ENCODE peak calls at places on chromosomes 12 and 14, in seven cellular contexts. One of them, this sample, is unnamed.

GRCh38 chr12:103986823-103987222 is 21.2 kb downstream of the TDG start:
- DNase-seq in C1 segment of cervical spinal cord: no peak
- DNase-seq in NCI-H524 treated with DMSO at 0.1 percent for 48 hours: no peak
- DNase-seq in CD8-positive, alpha-beta memory T cell: no peak
- DNase-seq in activated gamma-delta T cell: no peak
- DNase-seq in GM04503: peak
- DNase-seq in left cardiac atrium: no peak
- DNase-seq in this sample: no peak

GRCh38 chr12:12562016-12562483 is 613 bp downstream of the DUSP16 start:
- DNase-seq in C1 segment of cervical spinal cord: no peak
- DNase-seq in NCI-H524 treated with DMSO at 0.1 percent for 48 hours: no peak
- DNase-seq in CD8-positive, alpha-beta memory T cell: peak
- DNase-seq in activated gamma-delta T cell: peak
- DNase-seq in GM04503: no peak
- DNase-seq in left cardiac atrium: peak
- DNase-seq in this sample: peak

GRCh38 chr12:52513736-52514135 is 6.5 kb downstream of the KRT5 start:
- DNase-seq in C1 segment of cervical spinal cord: no peak
- DNase-seq in NCI-H524 treated with DMSO at 0.1 percent for 48 hours: no peak
- DNase-seq in CD8-positive, alpha-beta memory T cell: no peak
- DNase-seq in activated gamma-delta T cell: no peak
- DNase-seq in GM04503: no peak
- DNase-seq in left cardiac atrium: no peak
- DNase-seq in this sample: no peak

GRCh38 chr12:115846516-115846915 is 431.0 kb downstream of the MED13L start:
- DNase-seq in C1 segment of cervical spinal cord: no peak
- DNase-seq in NCI-H524 treated with DMSO at 0.1 percent for 48 hours: no peak
- DNase-seq in CD8-positive, alpha-beta memory T cell: no peak
- DNase-seq in activated gamma-delta T cell: no peak
- DNase-seq in GM04503: no peak
- DNase-seq in left cardiac atrium: no peak
- DNase-seq in this sample: no peak

GRCh38 chr12:116520225-116520624 is 39.0 kb upstream of the MAP1LC3B2 start:
- DNase-seq in C1 segment of cervical spinal cord: no peak
- DNase-seq in NCI-H524 treated with DMSO at 0.1 percent for 48 hours: no peak
- DNase-seq in CD8-positive, alpha-beta memory T cell: no peak
- DNase-seq in activated gamma-delta T cell: no peak
- DNase-seq in GM04503: no peak
- DNase-seq in left cardiac atrium: no peak
- DNase-seq in this sample: no peak

GRCh38 chr12:92363295-92364146 is 217.9 kb upstream of the BTG1 start:
- DNase-seq in C1 segment of cervical spinal cord: no peak
- DNase-seq in NCI-H524 treated with DMSO at 0.1 percent for 48 hours: peak
- DNase-seq in CD8-positive, alpha-beta memory T cell: peak
- DNase-seq in activated gamma-delta T cell: no peak
- DNase-seq in GM04503: no peak
- DNase-seq in left cardiac atrium: peak
- DNase-seq in this sample: no peak

GRCh38 chr12:112906712-112907414 is at the start of gene OAS1:
- DNase-seq in C1 segment of cervical spinal cord: no peak
- DNase-seq in NCI-H524 treated with DMSO at 0.1 percent for 48 hours: no peak
- DNase-seq in CD8-positive, alpha-beta memory T cell: peak
- DNase-seq in activated gamma-delta T cell: no peak
- DNase-seq in GM04503: peak
- DNase-seq in left cardiac atrium: no peak
- DNase-seq in this sample: no peak

GRCh38 chr12:11941601-11942360 is 129.0 kb upstream of the BCL2L14 start:
- DNase-seq in C1 segment of cervical spinal cord: no peak
- DNase-seq in NCI-H524 treated with DMSO at 0.1 percent for 48 hours: peak
- DNase-seq in CD8-positive, alpha-beta memory T cell: no peak
- DNase-seq in activated gamma-delta T cell: no peak
- DNase-seq in GM04503: peak
- DNase-seq in left cardiac atrium: no peak
- DNase-seq in this sample: no peak

GRCh38 chr12:27431185-27431584 is 15.4 kb upstream of the SMCO2 start:
- DNase-seq in C1 segment of cervical spinal cord: no peak
- DNase-seq in NCI-H524 treated with DMSO at 0.1 percent for 48 hours: no peak
- DNase-seq in CD8-positive, alpha-beta memory T cell: no peak
- DNase-seq in activated gamma-delta T cell: no peak
- DNase-seq in GM04503: no peak
- DNase-seq in left cardiac atrium: no peak
- DNase-seq in this sample: no peak

GRCh38 chr12:78966062-78966461 is 101.5 kb downstream of the SYT1 start:
- DNase-seq in C1 segment of cervical spinal cord: no peak
- DNase-seq in NCI-H524 treated with DMSO at 0.1 percent for 48 hours: no peak
- DNase-seq in CD8-positive, alpha-beta memory T cell: no peak
- DNase-seq in activated gamma-delta T cell: no peak
- DNase-seq in GM04503: no peak
- DNase-seq in left cardiac atrium: no peak
- DNase-seq in this sample: no peak

GRCh38 chr12:65209655-65210043 is 40.3 kb downstream of the LEMD3 start:
- DNase-seq in C1 segment of cervical spinal cord: no peak
- DNase-seq in NCI-H524 treated with DMSO at 0.1 percent for 48 hours: no peak
- DNase-seq in CD8-positive, alpha-beta memory T cell: no peak
- DNase-seq in activated gamma-delta T cell: no peak
- DNase-seq in GM04503: no peak
- DNase-seq in left cardiac atrium: no peak
- DNase-seq in this sample: no peak

GRCh38 chr14:59428581-59429012 is 36.6 kb downstream of the GPR135 start:
- DNase-seq in C1 segment of cervical spinal cord: no peak
- DNase-seq in NCI-H524 treated with DMSO at 0.1 percent for 48 hours: no peak
- DNase-seq in CD8-positive, alpha-beta memory T cell: no peak
- DNase-seq in activated gamma-delta T cell: no peak
- DNase-seq in GM04503: no peak
- DNase-seq in left cardiac atrium: no peak
- DNase-seq in this sample: no peak

GRCh38 chr14:51490205-51490604 is 161.5 kb upstream of the FRMD6 start:
- DNase-seq in C1 segment of cervical spinal cord: no peak
- DNase-seq in NCI-H524 treated with DMSO at 0.1 percent for 48 hours: no peak
- DNase-seq in CD8-positive, alpha-beta memory T cell: no peak
- DNase-seq in activated gamma-delta T cell: no peak
- DNase-seq in GM04503: peak
- DNase-seq in left cardiac atrium: no peak
- DNase-seq in this sample: no peak

GRCh38 chr14:64279719-64280668 is 14.2 kb downstream of the ESR2 start:
- DNase-seq in C1 segment of cervical spinal cord: no peak
- DNase-seq in NCI-H524 treated with DMSO at 0.1 percent for 48 hours: no peak
- DNase-seq in CD8-positive, alpha-beta memory T cell: no peak
- DNase-seq in activated gamma-delta T cell: no peak
- DNase-seq in GM04503: no peak
- DNase-seq in left cardiac atrium: no peak
- DNase-seq in this sample: no peak

GRCh38 chr12:64716839-64717455 is 42.3 kb downstream of the GNS start:
- DNase-seq in C1 segment of cervical spinal cord: no peak
- DNase-seq in NCI-H524 treated with DMSO at 0.1 percent for 48 hours: no peak
- DNase-seq in CD8-positive, alpha-beta memory T cell: no peak
- DNase-seq in activated gamma-delta T cell: no peak
- DNase-seq in GM04503: no peak
- DNase-seq in left cardiac atrium: no peak
- DNase-seq in this sample: no peak

GRCh38 chr12:120428597-120429206 is 9.2 kb upstream of the COX6A1 start:
- DNase-seq in C1 segment of cervical spinal cord: no peak
- DNase-seq in NCI-H524 treated with DMSO at 0.1 percent for 48 hours: no peak
- DNase-seq in CD8-positive, alpha-beta memory T cell: no peak
- DNase-seq in activated gamma-delta T cell: no peak
- DNase-seq in GM04503: no peak
- DNase-seq in left cardiac atrium: no peak
- DNase-seq in this sample: peak

GRCh38 chr12:6540181-6540877 is 6.0 kb downstream of the GAPDH start:
- DNase-seq in C1 segment of cervical spinal cord: no peak
- DNase-seq in NCI-H524 treated with DMSO at 0.1 percent for 48 hours: peak
- DNase-seq in CD8-positive, alpha-beta memory T cell: peak
- DNase-seq in activated gamma-delta T cell: peak
- DNase-seq in GM04503: peak
- DNase-seq in left cardiac atrium: peak
- DNase-seq in this sample: peak

GRCh38 chr12:4145990-4146859 is 127.3 kb upstream of the CCND2 start:
- DNase-seq in C1 segment of cervical spinal cord: no peak
- DNase-seq in NCI-H524 treated with DMSO at 0.1 percent for 48 hours: no peak
- DNase-seq in CD8-positive, alpha-beta memory T cell: no peak
- DNase-seq in activated gamma-delta T cell: no peak
- DNase-seq in GM04503: no peak
- DNase-seq in left cardiac atrium: no peak
- DNase-seq in this sample: no peak

GRCh38 chr12:32005496-32006125 is 46.4 kb downstream of the RESF1 start:
- DNase-seq in C1 segment of cervical spinal cord: no peak
- DNase-seq in NCI-H524 treated with DMSO at 0.1 percent for 48 hours: no peak
- DNase-seq in CD8-positive, alpha-beta memory T cell: no peak
- DNase-seq in activated gamma-delta T cell: no peak
- DNase-seq in GM04503: no peak
- DNase-seq in left cardiac atrium: no peak
- DNase-seq in this sample: no peak

GRCh38 chr12:115648463-115648862 is 629.0 kb downstream of the MED13L start:
- DNase-seq in C1 segment of cervical spinal cord: no peak
- DNase-seq in NCI-H524 treated with DMSO at 0.1 percent for 48 hours: no peak
- DNase-seq in CD8-positive, alpha-beta memory T cell: no peak
- DNase-seq in activated gamma-delta T cell: no peak
- DNase-seq in GM04503: no peak
- DNase-seq in left cardiac atrium: no peak
- DNase-seq in this sample: no peak

GRCh38 chr12:3869448-3869847 is 3.8 kb downstream of the PARP11 start:
- DNase-seq in C1 segment of cervical spinal cord: no peak
- DNase-seq in NCI-H524 treated with DMSO at 0.1 percent for 48 hours: no peak
- DNase-seq in CD8-positive, alpha-beta memory T cell: no peak
- DNase-seq in activated gamma-delta T cell: no peak
- DNase-seq in GM04503: no peak
- DNase-seq in left cardiac atrium: no peak
- DNase-seq in this sample: no peak

GRCh38 chr14:71183856-71184255 is 276.6 kb downstream of the PCNX1 start:
- DNase-seq in C1 segment of cervical spinal cord: no peak
- DNase-seq in NCI-H524 treated with DMSO at 0.1 percent for 48 hours: peak
- DNase-seq in CD8-positive, alpha-beta memory T cell: no peak
- DNase-seq in activated gamma-delta T cell: no peak
- DNase-seq in GM04503: no peak
- DNase-seq in left cardiac atrium: no peak
- DNase-seq in this sample: no peak

GRCh38 chr12:70994217-70994788 is 73.8 kb upstream of the PTPRR start:
- DNase-seq in C1 segment of cervical spinal cord: no peak
- DNase-seq in NCI-H524 treated with DMSO at 0.1 percent for 48 hours: no peak
- DNase-seq in CD8-positive, alpha-beta memory T cell: no peak
- DNase-seq in activated gamma-delta T cell: no peak
- DNase-seq in GM04503: peak
- DNase-seq in left cardiac atrium: no peak
- DNase-seq in this sample: no peak

GRCh38 chr12:123064885-123065619 is 84.6 kb downstream of the ARL6IP4 start:
- DNase-seq in C1 segment of cervical spinal cord: no peak
- DNase-seq in NCI-H524 treated with DMSO at 0.1 percent for 48 hours: no peak
- DNase-seq in CD8-positive, alpha-beta memory T cell: no peak
- DNase-seq in activated gamma-delta T cell: no peak
- DNase-seq in GM04503: no peak
- DNase-seq in left cardiac atrium: peak
- DNase-seq in this sample: no peak

GRCh38 chr12:132429122-132429931 is 60.6 kb upstream of the FBRSL1 start:
- DNase-seq in C1 segment of cervical spinal cord: no peak
- DNase-seq in NCI-H524 treated with DMSO at 0.1 percent for 48 hours: peak
- DNase-seq in CD8-positive, alpha-beta memory T cell: no peak
- DNase-seq in activated gamma-delta T cell: no peak
- DNase-seq in GM04503: no peak
- DNase-seq in left cardiac atrium: no peak
- DNase-seq in this sample: no peak

GRCh38 chr14:26601856-26602255 is 4.0 kb upstream of the NOVA1 start:
- DNase-seq in C1 segment of cervical spinal cord: no peak
- DNase-seq in NCI-H524 treated with DMSO at 0.1 percent for 48 hours: no peak
- DNase-seq in CD8-positive, alpha-beta memory T cell: no peak
- DNase-seq in activated gamma-delta T cell: no peak
- DNase-seq in GM04503: no peak
- DNase-seq in left cardiac atrium: no peak
- DNase-seq in this sample: no peak

GRCh38 chr12:80632835-80633234 is 74.6 kb upstream of the MYF6 start:
- DNase-seq in C1 segment of cervical spinal cord: no peak
- DNase-seq in NCI-H524 treated with DMSO at 0.1 percent for 48 hours: no peak
- DNase-seq in CD8-positive, alpha-beta memory T cell: no peak
- DNase-seq in activated gamma-delta T cell: no peak
- DNase-seq in GM04503: no peak
- DNase-seq in left cardiac atrium: no peak
- DNase-seq in this sample: no peak

GRCh38 chr12:31524791-31525495 is 66.0 kb downstream of the DENND5B start:
- DNase-seq in C1 segment of cervical spinal cord: no peak
- DNase-seq in NCI-H524 treated with DMSO at 0.1 percent for 48 hours: no peak
- DNase-seq in CD8-positive, alpha-beta memory T cell: no peak
- DNase-seq in activated gamma-delta T cell: no peak
- DNase-seq in GM04503: no peak
- DNase-seq in left cardiac atrium: no peak
- DNase-seq in this sample: no peak

GRCh38 chr12:50362671-50363070 is 33.7 kb downstream of the FAM186A start:
- DNase-seq in C1 segment of cervical spinal cord: no peak
- DNase-seq in NCI-H524 treated with DMSO at 0.1 percent for 48 hours: peak
- DNase-seq in CD8-positive, alpha-beta memory T cell: no peak
- DNase-seq in activated gamma-delta T cell: no peak
- DNase-seq in GM04503: no peak
- DNase-seq in left cardiac atrium: no peak
- DNase-seq in this sample: no peak

GRCh38 chr14:102948698-102949061 is 26.2 kb downstream of the AMN start:
- DNase-seq in C1 segment of cervical spinal cord: no peak
- DNase-seq in NCI-H524 treated with DMSO at 0.1 percent for 48 hours: no peak
- DNase-seq in CD8-positive, alpha-beta memory T cell: no peak
- DNase-seq in activated gamma-delta T cell: no peak
- DNase-seq in GM04503: no peak
- DNase-seq in left cardiac atrium: no peak
- DNase-seq in this sample: no peak

GRCh38 chr12:41663487-41664258 is 475.6 kb downstream of the PDZRN4 start:
- DNase-seq in C1 segment of cervical spinal cord: no peak
- DNase-seq in NCI-H524 treated with DMSO at 0.1 percent for 48 hours: peak
- DNase-seq in CD8-positive, alpha-beta memory T cell: no peak
- DNase-seq in activated gamma-delta T cell: no peak
- DNase-seq in GM04503: no peak
- DNase-seq in left cardiac atrium: no peak
- DNase-seq in this sample: no peak

GRCh38 chr14:92726135-92726932 is 22.1 kb downstream of the LGMN start:
- DNase-seq in C1 segment of cervical spinal cord: no peak
- DNase-seq in NCI-H524 treated with DMSO at 0.1 percent for 48 hours: no peak
- DNase-seq in CD8-positive, alpha-beta memory T cell: no peak
- DNase-seq in activated gamma-delta T cell: no peak
- DNase-seq in GM04503: no peak
- DNase-seq in left cardiac atrium: peak
- DNase-seq in this sample: peak

GRCh38 chr12:49750027-49750977 is 8.9 kb downstream of the TMBIM6 start:
- DNase-seq in C1 segment of cervical spinal cord: no peak
- DNase-seq in NCI-H524 treated with DMSO at 0.1 percent for 48 hours: no peak
- DNase-seq in CD8-positive, alpha-beta memory T cell: peak
- DNase-seq in activated gamma-delta T cell: no peak
- DNase-seq in GM04503: peak
- DNase-seq in left cardiac atrium: no peak
- DNase-seq in this sample: no peak

GRCh38 chr12:54000105-54000773 is at the start of gene HOXC9:
- DNase-seq in C1 segment of cervical spinal cord: no peak
- DNase-seq in NCI-H524 treated with DMSO at 0.1 percent for 48 hours: no peak
- DNase-seq in CD8-positive, alpha-beta memory T cell: no peak
- DNase-seq in activated gamma-delta T cell: no peak
- DNase-seq in GM04503: no peak
- DNase-seq in left cardiac atrium: no peak
- DNase-seq in this sample: peak

GRCh38 chr12:108768591-108769500 is 37.5 kb upstream of the CORO1C start:
- DNase-seq in C1 segment of cervical spinal cord: no peak
- DNase-seq in NCI-H524 treated with DMSO at 0.1 percent for 48 hours: peak
- DNase-seq in CD8-positive, alpha-beta memory T cell: peak
- DNase-seq in activated gamma-delta T cell: no peak
- DNase-seq in GM04503: no peak
- DNase-seq in left cardiac atrium: peak
- DNase-seq in this sample: peak

GRCh38 chr14:44782775-44783238 is 178.9 kb downstream of the KLHL28 start:
- DNase-seq in C1 segment of cervical spinal cord: no peak
- DNase-seq in NCI-H524 treated with DMSO at 0.1 percent for 48 hours: no peak
- DNase-seq in CD8-positive, alpha-beta memory T cell: no peak
- DNase-seq in activated gamma-delta T cell: no peak
- DNase-seq in GM04503: no peak
- DNase-seq in left cardiac atrium: no peak
- DNase-seq in this sample: no peak

GRCh38 chr14:95431199-95432145 is 85.0 kb downstream of the SYNE3 start:
- DNase-seq in C1 segment of cervical spinal cord: no peak
- DNase-seq in NCI-H524 treated with DMSO at 0.1 percent for 48 hours: no peak
- DNase-seq in CD8-positive, alpha-beta memory T cell: no peak
- DNase-seq in activated gamma-delta T cell: no peak
- DNase-seq in GM04503: no peak
- DNase-seq in left cardiac atrium: no peak
- DNase-seq in this sample: no peak

GRCh38 chr12:108269224-108269623 is 69.9 kb downstream of the CMKLR1 start:
- DNase-seq in C1 segment of cervical spinal cord: no peak
- DNase-seq in NCI-H524 treated with DMSO at 0.1 percent for 48 hours: no peak
- DNase-seq in CD8-positive, alpha-beta memory T cell: no peak
- DNase-seq in activated gamma-delta T cell: no peak
- DNase-seq in GM04503: no peak
- DNase-seq in left cardiac atrium: no peak
- DNase-seq in this sample: no peak